ENCODE peak calls at places on chromosomes 5 and 9, in ten cellular contexts. One of them, this sample, is unnamed.
A peak's percentile ranks its signal among the peaks of the same experiment; 100 is the strongest.

GRCh38 chr5:67765697-67766096 is 449.9 kb upstream of the PIK3R1 start:
- DNase-seq in heart left ventricle: no peak
- DNase-seq in A549: no peak
- DNase-seq in left ventricle myocardium inferior: no peak
- DNase-seq in CD4-positive, alpha-beta memory T cell: no peak
- DNase-seq in fibroblast of lung: no peak
- DNase-seq in IMR-90: no peak
- DNase-seq in prostate gland: no peak
- DNase-seq in upper lobe of right lung: no peak
- DNase-seq in Panc1: no peak
- DNase-seq in this sample: no peak

GRCh38 chr5:171633776-171634470 is 151.7 kb upstream of the SMIM23 start:
- DNase-seq in fibroblast of lung: no peak
- DNase-seq in CD4-positive, alpha-beta memory T cell: no peak
- DNase-seq in heart left ventricle: no peak
- DNase-seq in Panc1: no peak
- DNase-seq in prostate gland: no peak
- DNase-seq in upper lobe of right lung: no peak
- DNase-seq in A549: no peak
- DNase-seq in left ventricle myocardium inferior: no peak
- DNase-seq in IMR-90: no peak
- DNase-seq in this sample: no peak

GRCh38 chr5:82512025-82512424 is 233.9 kb upstream of the RPS23 start:
- DNase-seq in upper lobe of right lung: no peak
- DNase-seq in CD4-positive, alpha-beta memory T cell: no peak
- DNase-seq in left ventricle myocardium inferior: no peak
- DNase-seq in prostate gland: no peak
- DNase-seq in A549: no peak
- DNase-seq in fibroblast of lung: no peak
- DNase-seq in IMR-90: no peak
- DNase-seq in Panc1: no peak
- DNase-seq in heart left ventricle: no peak
- DNase-seq in this sample: no peak

GRCh38 chr5:110517396-110517795 is 209.1 kb downstream of the TMEM232 start:
- DNase-seq in A549: no peak
- DNase-seq in fibroblast of lung: peak; percentile 13
- DNase-seq in CD4-positive, alpha-beta memory T cell: no peak
- DNase-seq in IMR-90: no peak
- DNase-seq in prostate gland: no peak
- DNase-seq in Panc1: no peak
- DNase-seq in left ventricle myocardium inferior: no peak
- DNase-seq in heart left ventricle: no peak
- DNase-seq in upper lobe of right lung: no peak
- DNase-seq in this sample: no peak

GRCh38 chr9:70135176-70135575 is 91.5 kb downstream of the MAMDC2 start:
- DNase-seq in Panc1: no peak
- DNase-seq in fibroblast of lung: peak; percentile 18
- DNase-seq in CD4-positive, alpha-beta memory T cell: no peak
- DNase-seq in upper lobe of right lung: no peak
- DNase-seq in IMR-90: no peak
- DNase-seq in left ventricle myocardium inferior: no peak
- DNase-seq in prostate gland: no peak
- DNase-seq in A549: no peak
- DNase-seq in heart left ventricle: no peak
- DNase-seq in this sample: no peak

GRCh38 chr9:135091545-135091944 is 4.1 kb downstream of the OLFM1 start:
- DNase-seq in IMR-90: no peak
- DNase-seq in fibroblast of lung: no peak
- DNase-seq in upper lobe of right lung: no peak
- DNase-seq in prostate gland: no peak
- DNase-seq in Panc1: no peak
- DNase-seq in left ventricle myocardium inferior: no peak
- DNase-seq in CD4-positive, alpha-beta memory T cell: no peak
- DNase-seq in heart left ventricle: no peak
- DNase-seq in A549: no peak
- DNase-seq in this sample: no peak

GRCh38 chr9:34985311-34985899 is 4.1 kb upstream of the DNAJB5 start:
- DNase-seq in fibroblast of lung: peak; percentile 44
- DNase-seq in heart left ventricle: peak; percentile 59
- DNase-seq in upper lobe of right lung: no peak
- DNase-seq in prostate gland: peak; percentile 31
- DNase-seq in Panc1: no peak
- DNase-seq in CD4-positive, alpha-beta memory T cell: peak; percentile 37
- DNase-seq in A549: peak; percentile 45
- DNase-seq in left ventricle myocardium inferior: peak; percentile 43
- DNase-seq in IMR-90: peak; percentile 63
- DNase-seq in this sample: peak; percentile 50

GRCh38 chr9:38428062-38428461 is 3.8 kb upstream of the IGFBPL1 start:
- DNase-seq in IMR-90: no peak
- DNase-seq in left ventricle myocardium inferior: no peak
- DNase-seq in Panc1: no peak
- DNase-seq in CD4-positive, alpha-beta memory T cell: no peak
- DNase-seq in prostate gland: no peak
- DNase-seq in A549: no peak
- DNase-seq in fibroblast of lung: no peak
- DNase-seq in upper lobe of right lung: no peak
- DNase-seq in heart left ventricle: no peak
- DNase-seq in this sample: no peak

GRCh38 chr5:100903036-100903887 is at the start of gene ST8SIA4:
- DNase-seq in IMR-90: peak; percentile 33
- DNase-seq in fibroblast of lung: peak; percentile 82
- DNase-seq in CD4-positive, alpha-beta memory T cell: peak; percentile 87
- DNase-seq in prostate gland: peak; percentile 36
- DNase-seq in left ventricle myocardium inferior: peak; percentile 87
- DNase-seq in Panc1: no peak
- DNase-seq in A549: no peak
- DNase-seq in heart left ventricle: peak; percentile 90
- DNase-seq in upper lobe of right lung: peak; percentile 91
- DNase-seq in this sample: peak; percentile 70

GRCh38 chr9:87157366-87158031 is 210.2 kb upstream of the GAS1 start:
- DNase-seq in CD4-positive, alpha-beta memory T cell: no peak
- DNase-seq in IMR-90: no peak
- DNase-seq in heart left ventricle: no peak
- DNase-seq in fibroblast of lung: peak; percentile 47
- DNase-seq in upper lobe of right lung: no peak
- DNase-seq in left ventricle myocardium inferior: no peak
- DNase-seq in prostate gland: peak; percentile 29
- DNase-seq in A549: no peak
- DNase-seq in Panc1: no peak
- DNase-seq in this sample: no peak

GRCh38 chr9:20236676-20237075 is 385.6 kb downstream of the MLLT3 start:
- DNase-seq in prostate gland: no peak
- DNase-seq in A549: no peak
- DNase-seq in IMR-90: no peak
- DNase-seq in heart left ventricle: no peak
- DNase-seq in fibroblast of lung: no peak
- DNase-seq in upper lobe of right lung: no peak
- DNase-seq in left ventricle myocardium inferior: no peak
- DNase-seq in Panc1: no peak
- DNase-seq in CD4-positive, alpha-beta memory T cell: no peak
- DNase-seq in this sample: no peak

GRCh38 chr9:134271338-134272301 is 54.6 kb upstream of the RXRA start:
- DNase-seq in Panc1: no peak
- DNase-seq in left ventricle myocardium inferior: no peak
- DNase-seq in A549: no peak
- DNase-seq in upper lobe of right lung: no peak
- DNase-seq in CD4-positive, alpha-beta memory T cell: no peak
- DNase-seq in fibroblast of lung: no peak
- DNase-seq in IMR-90: no peak
- DNase-seq in heart left ventricle: no peak
- DNase-seq in prostate gland: no peak
- DNase-seq in this sample: no peak

GRCh38 chr9:137241490-137242328 is 622 bp downstream of the TUBB4B start:
- DNase-seq in upper lobe of right lung: peak; percentile 85
- DNase-seq in Panc1: no peak
- DNase-seq in IMR-90: peak; percentile 32
- DNase-seq in CD4-positive, alpha-beta memory T cell: peak; percentile 60
- DNase-seq in fibroblast of lung: peak; percentile 37
- DNase-seq in prostate gland: no peak
- DNase-seq in heart left ventricle: peak; percentile 66
- DNase-seq in left ventricle myocardium inferior: peak; percentile 72
- DNase-seq in A549: no peak
- DNase-seq in this sample: no peak
- H3K27ac ChIP-seq in upper lobe of right lung: peak overlapping the region; percentile 86
- H3K27ac ChIP-seq in Panc1: peak overlapping the region; percentile 77
- H3K27ac ChIP-seq in IMR-90: peak overlapping the region; percentile 77
- H3K27ac ChIP-seq in CD4-positive, alpha-beta memory T cell: peak overlapping the region; percentile 60
- H3K27ac ChIP-seq in fibroblast of lung: peak overlapping the region; percentile 82
- H3K27ac ChIP-seq in prostate gland: peak overlapping the region; percentile 86
- H3K27ac ChIP-seq in heart left ventricle: peak overlapping the region; percentile 94
- H3K27ac ChIP-seq in left ventricle myocardium inferior: peak overlapping the region; percentile 98
- H3K27ac ChIP-seq in A549: peak overlapping the region; percentile 98
- H3K27ac ChIP-seq in this sample: peak overlapping the region; percentile 63

DNA sequence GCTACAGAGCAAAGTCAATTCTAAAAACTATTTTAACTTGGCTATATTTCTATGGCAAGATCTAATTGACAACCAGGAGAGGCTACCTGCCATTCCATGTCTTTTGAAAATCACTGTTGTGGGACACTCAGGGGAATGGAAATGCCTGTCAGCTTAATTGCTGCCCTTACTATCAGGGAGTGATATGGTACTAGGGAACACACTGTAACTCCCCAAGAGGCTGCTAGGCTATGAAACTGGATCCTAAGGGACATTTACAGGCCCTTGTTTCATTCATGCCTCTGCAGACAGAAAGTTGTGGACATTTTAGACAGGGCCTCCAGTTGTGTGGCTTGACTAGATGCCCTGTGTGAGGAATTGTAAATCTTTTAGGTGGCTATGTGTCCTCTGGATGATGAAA is 3.4 kb downstream of the MROH2B start:
- DNase-seq in heart left ventricle: no peak
- DNase-seq in CD4-positive, alpha-beta memory T cell: no peak
- DNase-seq in prostate gland: no peak
- DNase-seq in left ventricle myocardium inferior: no peak
- DNase-seq in A549: no peak
- DNase-seq in fibroblast of lung: no peak
- DNase-seq in upper lobe of right lung: no peak
- DNase-seq in IMR-90: no peak
- DNase-seq in Panc1: no peak
- DNase-seq in this sample: no peak
- H3K27ac ChIP-seq in heart left ventricle: no peak overlapping the region
- H3K27ac ChIP-seq in CD4-positive, alpha-beta memory T cell: no peak overlapping the region
- H3K27ac ChIP-seq in prostate gland: no peak overlapping the region
- H3K27ac ChIP-seq in left ventricle myocardium inferior: peak overlapping the region; percentile 63
- H3K27ac ChIP-seq in A549: no peak overlapping the region
- H3K27ac ChIP-seq in fibroblast of lung: no peak overlapping the region
- H3K27ac ChIP-seq in upper lobe of right lung: no peak overlapping the region
- H3K27ac ChIP-seq in IMR-90: no peak overlapping the region
- H3K27ac ChIP-seq in Panc1: no peak overlapping the region
- H3K27ac ChIP-seq in this sample: no peak overlapping the region

GRCh38 chr5:163434410-163434866 is 3.0 kb upstream of the CCNG1 start:
- DNase-seq in left ventricle myocardium inferior: no peak
- DNase-seq in heart left ventricle: no peak
- DNase-seq in fibroblast of lung: peak; percentile 78
- DNase-seq in prostate gland: peak; percentile 11
- DNase-seq in CD4-positive, alpha-beta memory T cell: no peak
- DNase-seq in Panc1: no peak
- DNase-seq in upper lobe of right lung: no peak
- DNase-seq in A549: peak; percentile 22
- DNase-seq in IMR-90: peak; percentile 47
- DNase-seq in this sample: no peak
- H3K27ac ChIP-seq in left ventricle myocardium inferior: peak overlapping the region; percentile 21
- H3K27ac ChIP-seq in heart left ventricle: no peak overlapping the region
- H3K27ac ChIP-seq in fibroblast of lung: no peak overlapping the region
- H3K27ac ChIP-seq in prostate gland: no peak overlapping the region
- H3K27ac ChIP-seq in CD4-positive, alpha-beta memory T cell: no peak overlapping the region
- H3K27ac ChIP-seq in Panc1: peak overlapping the region; percentile 3
- H3K27ac ChIP-seq in upper lobe of right lung: no peak overlapping the region
- H3K27ac ChIP-seq in A549: no peak overlapping the region
- H3K27ac ChIP-seq in IMR-90: no peak overlapping the region
- H3K27ac ChIP-seq in this sample: no peak overlapping the region

GRCh38 chr5:134511796-134512660 is 13.4 kb upstream of the JADE2 start:
- DNase-seq in heart left ventricle: peak; percentile 89
- DNase-seq in CD4-positive, alpha-beta memory T cell: no peak
- DNase-seq in upper lobe of right lung: peak; percentile 77
- DNase-seq in left ventricle myocardium inferior: peak; percentile 72
- DNase-seq in fibroblast of lung: peak; percentile 51
- DNase-seq in A549: no peak
- DNase-seq in prostate gland: no peak
- DNase-seq in Panc1: no peak
- DNase-seq in IMR-90: peak; percentile 63
- DNase-seq in this sample: no peak

GRCh38 chr5:134515801-134516200 is 9.7 kb upstream of the JADE2 start:
- DNase-seq in prostate gland: no peak
- DNase-seq in upper lobe of right lung: no peak
- DNase-seq in CD4-positive, alpha-beta memory T cell: no peak
- DNase-seq in A549: no peak
- DNase-seq in heart left ventricle: no peak
- DNase-seq in fibroblast of lung: no peak
- DNase-seq in left ventricle myocardium inferior: no peak
- DNase-seq in Panc1: no peak
- DNase-seq in IMR-90: no peak
- DNase-seq in this sample: no peak

GRCh38 chr5:134509308-134510040 is 16.0 kb upstream of the JADE2 start:
- DNase-seq in Panc1: no peak
- DNase-seq in IMR-90: peak; percentile 52
- DNase-seq in A549: no peak
- DNase-seq in CD4-positive, alpha-beta memory T cell: no peak
- DNase-seq in left ventricle myocardium inferior: no peak
- DNase-seq in upper lobe of right lung: no peak
- DNase-seq in heart left ventricle: no peak
- DNase-seq in fibroblast of lung: peak; percentile 75
- DNase-seq in prostate gland: no peak
- DNase-seq in this sample: no peak

GRCh38 chr5:134510970-134511795 is 14.3 kb upstream of the JADE2 start:
- DNase-seq in prostate gland: no peak
- DNase-seq in heart left ventricle: no peak
- DNase-seq in left ventricle myocardium inferior: no peak
- DNase-seq in Panc1: no peak
- DNase-seq in upper lobe of right lung: no peak
- DNase-seq in IMR-90: peak; percentile 69
- DNase-seq in CD4-positive, alpha-beta memory T cell: no peak
- DNase-seq in fibroblast of lung: peak; percentile 83
- DNase-seq in A549: no peak
- DNase-seq in this sample: no peak

GRCh38 chr5:134512661-134512999 is 12.8 kb upstream of the JADE2 start:
- DNase-seq in prostate gland: no peak
- DNase-seq in CD4-positive, alpha-beta memory T cell: no peak
- DNase-seq in upper lobe of right lung: no peak
- DNase-seq in fibroblast of lung: no peak
- DNase-seq in Panc1: no peak
- DNase-seq in left ventricle myocardium inferior: no peak
- DNase-seq in IMR-90: no peak
- DNase-seq in heart left ventricle: no peak
- DNase-seq in A549: no peak
- DNase-seq in this sample: no peak
- H3K27ac ChIP-seq in prostate gland: no peak overlapping the region
- H3K27ac ChIP-seq in CD4-positive, alpha-beta memory T cell: no peak overlapping the region
- H3K27ac ChIP-seq in upper lobe of right lung: peak overlapping the region; percentile 74
- H3K27ac ChIP-seq in fibroblast of lung: no peak overlapping the region
- H3K27ac ChIP-seq in Panc1: peak overlapping the region; percentile 97
- H3K27ac ChIP-seq in left ventricle myocardium inferior: peak overlapping the region; percentile 51
- H3K27ac ChIP-seq in IMR-90: no peak overlapping the region
- H3K27ac ChIP-seq in heart left ventricle: no peak overlapping the region
- H3K27ac ChIP-seq in A549: peak overlapping the region; percentile 93
- H3K27ac ChIP-seq in this sample: no peak overlapping the region

DNA sequence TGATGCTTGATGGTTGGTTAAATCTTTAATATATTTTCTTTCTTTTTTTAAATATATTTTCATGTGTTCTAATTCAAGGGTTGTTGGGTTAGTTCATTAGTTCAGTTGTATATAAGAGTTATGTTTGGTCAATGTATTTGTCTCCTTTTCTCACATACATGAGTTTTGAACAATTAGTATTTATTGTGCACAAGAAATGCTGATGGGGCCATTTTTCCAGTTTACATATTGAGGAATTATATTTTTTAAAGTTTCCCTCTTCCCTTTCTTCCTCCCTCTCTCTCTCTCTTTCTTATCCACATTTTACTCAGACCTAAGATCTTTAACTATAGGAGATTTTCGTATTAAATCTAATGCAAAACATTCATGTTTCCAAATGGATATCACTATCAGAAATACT is 74.0 kb downstream of the LNPEP start:
- DNase-seq in prostate gland: no peak
- DNase-seq in upper lobe of right lung: no peak
- DNase-seq in IMR-90: no peak
- DNase-seq in fibroblast of lung: no peak
- DNase-seq in Panc1: no peak
- DNase-seq in heart left ventricle: no peak
- DNase-seq in A549: no peak
- DNase-seq in left ventricle myocardium inferior: no peak
- DNase-seq in CD4-positive, alpha-beta memory T cell: no peak
- DNase-seq in this sample: no peak
- H3K27ac ChIP-seq in prostate gland: no peak overlapping the region
- H3K27ac ChIP-seq in upper lobe of right lung: peak overlapping the region; percentile 31
- H3K27ac ChIP-seq in IMR-90: no peak overlapping the region
- H3K27ac ChIP-seq in fibroblast of lung: no peak overlapping the region
- H3K27ac ChIP-seq in Panc1: no peak overlapping the region
- H3K27ac ChIP-seq in heart left ventricle: no peak overlapping the region
- H3K27ac ChIP-seq in A549: no peak overlapping the region
- H3K27ac ChIP-seq in left ventricle myocardium inferior: peak overlapping the region; percentile 27
- H3K27ac ChIP-seq in CD4-positive, alpha-beta memory T cell: no peak overlapping the region
- H3K27ac ChIP-seq in this sample: no peak overlapping the region

This sample was measured in naive thymus-derived CD4-positive, alpha-beta T cell.